ENCODE peak calls at places on chromosomes 13 and 19, in eight cellular contexts. U is amniotic stem cell, A is GDM1, Y is T-helper 9 cell, L is fibroblast of mammary gland, G is activated B cell treated with CpG ODN at 0.5 μM for 24 hours, W is NCI-H1105, Z is EL. N is an unnamed sample.

GRCh38 chr13:79423801-79424642 is 18.0 kb upstream of the RBM26 start:
- DNase-seq in L (peak), A (no peak), Y (no peak), Z (peak), W (no peak), U (peak), G (no peak), N (peak)

GRCh38 chr13:89199138-89199537 is 1528.0 kb downstream of the SLITRK5 start:
- DNase-seq in Y (no peak), W (no peak), G (no peak), Z (no peak), A (no peak), U (no peak), L (no peak), N (no peak)

GRCh38 chr13:81990652-81991051 is 1649.7 kb upstream of the SPRY2 start:
- DNase-seq in G (no peak), Z (no peak), W (no peak), U (no peak), A (no peak), Y (no peak), L (no peak), N (no peak)

GRCh38 chr19:13057147-13057572 is 45.5 kb downstream of the LYL1 start:
- DNase-seq in U (no peak), Z (no peak), Y (no peak), A (no peak), G (no peak), W (peak), L (no peak), N (no peak)

GRCh38 chr13:97344250-97345175 is 89.5 kb upstream of the RAP2A start:
- DNase-seq in W (peak), U (peak), Y (peak), A (peak), G (no peak), L (peak), Z (peak), N (peak)

GRCh38 chr13:113981201-113981605 is 7.3 kb upstream of the C13orf46 start:
- DNase-seq in U (no peak), W (peak), Y (no peak), G (no peak), L (no peak), Z (no peak), A (no peak), N (no peak)

GRCh38 chr19:1104452-1105216 is 840 bp downstream of the GPX4 start:
- DNase-seq in L (peak), W (peak), G (peak), A (peak), U (no peak), Y (peak), Z (peak), N (peak)

GRCh38 chr19:12581100-12581499 is 29.5 kb downstream of the ZNF490 start:
- DNase-seq in U (no peak), L (no peak), Z (no peak), Y (no peak), W (no peak), A (no peak), G (no peak), N (no peak)

GRCh38 chr13:40681341-40682051 is 15.1 kb upstream of the FOXO1 start:
- DNase-seq in U (no peak), G (no peak), Y (no peak), Z (no peak), L (no peak), A (peak), W (no peak), N (no peak)

GRCh38 chr13:24910502-24911134 is 146.6 kb downstream of the RNF17 start:
- DNase-seq in A (no peak), W (no peak), G (no peak), Z (peak), Y (no peak), L (no peak), U (no peak), N (no peak)

GRCh38 chr13:30133554-30133912 is 173.8 kb downstream of the KATNAL1 start:
- DNase-seq in G (no peak), U (no peak), W (no peak), A (no peak), L (no peak), Z (no peak), Y (no peak), N (no peak)